ENCODE peak calls at places on chromosomes 11 and 22, in four cellular contexts. One of them, this sample, is unnamed.

GRCh38 chr11:3136542-3137455 is 28.3 kb downstream of the OSBPL5 start:
- DNase-seq in right lobe of liver: peak; percentile 57
- DNase-seq in brain microvascular endothelial cell: no peak
- DNase-seq in fibroblast of mammary gland: no peak
- DNase-seq in this sample: no peak

GRCh38 chr11:35622070-35622469 is 3.8 kb downstream of the FJX1 start:
- DNase-seq in right lobe of liver: no peak
- DNase-seq in brain microvascular endothelial cell: peak; percentile 79
- DNase-seq in fibroblast of mammary gland: peak; percentile 62
- DNase-seq in this sample: peak; percentile 88

GRCh38 chr11:107593941-107594340 is 3.0 kb downstream of the ELMOD1 start:
- DNase-seq in right lobe of liver: no peak
- DNase-seq in brain microvascular endothelial cell: no peak
- DNase-seq in fibroblast of mammary gland: no peak
- DNase-seq in this sample: no peak

GRCh38 chr22:45977551-45978274 is 751 bp upstream of the WNT7B start:
- DNase-seq in right lobe of liver: no peak
- DNase-seq in brain microvascular endothelial cell: no peak
- DNase-seq in fibroblast of mammary gland: no peak
- DNase-seq in this sample: no peak

GRCh38 chr22:25841775-25842174 is 99.8 kb downstream of the MYO18B start:
- DNase-seq in right lobe of liver: no peak
- DNase-seq in brain microvascular endothelial cell: no peak
- DNase-seq in fibroblast of mammary gland: no peak
- DNase-seq in this sample: no peak

GRCh38 chr11:122441702-122442092 is 213.8 kb upstream of the UBASH3B start:
- DNase-seq in right lobe of liver: no peak
- DNase-seq in brain microvascular endothelial cell: no peak
- DNase-seq in fibroblast of mammary gland: no peak
- DNase-seq in this sample: no peak

GRCh38 chr11:93905384-93905783 is 55.0 kb upstream of the VSTM5 start:
- DNase-seq in right lobe of liver: no peak
- DNase-seq in brain microvascular endothelial cell: peak; percentile 41
- DNase-seq in fibroblast of mammary gland: peak; percentile 86
- DNase-seq in this sample: peak; percentile 13

GRCh38 chr11:111975076-111975806 is 38.1 kb downstream of the DIXDC1 start:
- DNase-seq in right lobe of liver: no peak
- DNase-seq in brain microvascular endothelial cell: no peak
- DNase-seq in fibroblast of mammary gland: no peak
- DNase-seq in this sample: no peak

GRCh38 chr11:74276581-74276980 is 34.9 kb downstream of the P4HA3 start:
- DNase-seq in right lobe of liver: no peak
- DNase-seq in brain microvascular endothelial cell: peak; percentile 43
- DNase-seq in fibroblast of mammary gland: peak; percentile 53
- DNase-seq in this sample: peak; percentile 49

GRCh38 chr11:26319906-26320305 is 12.0 kb upstream of the ANO3 start:
- DNase-seq in right lobe of liver: no peak
- DNase-seq in brain microvascular endothelial cell: peak; percentile 45
- DNase-seq in fibroblast of mammary gland: peak; percentile 29
- DNase-seq in this sample: peak; percentile 17

GRCh38 chr22:43363580-43364435 is 20.6 kb upstream of the SCUBE1 start:
- DNase-seq in right lobe of liver: no peak
- DNase-seq in brain microvascular endothelial cell: no peak
- DNase-seq in fibroblast of mammary gland: no peak
- DNase-seq in this sample: no peak

GRCh38 chr11:43376065-43376464 is 17.3 kb downstream of the TTC17 start:
- DNase-seq in right lobe of liver: no peak
- DNase-seq in brain microvascular endothelial cell: no peak
- DNase-seq in fibroblast of mammary gland: no peak
- DNase-seq in this sample: no peak

GRCh38 chr22:50445071-50445879 is 29.6 kb downstream of the SBF1 start:
- DNase-seq in right lobe of liver: no peak
- DNase-seq in brain microvascular endothelial cell: no peak
- DNase-seq in fibroblast of mammary gland: no peak
- DNase-seq in this sample: no peak

GRCh38 chr11:30879322-30880020 is 293.3 kb upstream of the MPPED2 start:
- DNase-seq in right lobe of liver: no peak
- DNase-seq in brain microvascular endothelial cell: no peak
- DNase-seq in fibroblast of mammary gland: no peak
- DNase-seq in this sample: peak; percentile 78

GRCh38 chr22:44884968-44885805 is 124.6 kb downstream of the PHF21B start:
- DNase-seq in right lobe of liver: peak; percentile 46
- DNase-seq in brain microvascular endothelial cell: no peak
- DNase-seq in fibroblast of mammary gland: no peak
- DNase-seq in this sample: no peak

GRCh38 chr11:66142370-66143263 is 72.5 kb downstream of the PACS1 start:
- DNase-seq in right lobe of liver: no peak
- DNase-seq in brain microvascular endothelial cell: peak; percentile 47
- DNase-seq in fibroblast of mammary gland: no peak
- DNase-seq in this sample: peak; percentile 32

GRCh38 chr11:57336111-57336666 is 497 bp upstream of the SSRP1 start:
- DNase-seq in right lobe of liver: no peak
- DNase-seq in brain microvascular endothelial cell: no peak
- DNase-seq in fibroblast of mammary gland: no peak
- DNase-seq in this sample: no peak

GRCh38 chr11:115623021-115623451 is 118.8 kb upstream of the CADM1 start:
- DNase-seq in right lobe of liver: no peak
- DNase-seq in brain microvascular endothelial cell: peak; percentile 91
- DNase-seq in fibroblast of mammary gland: peak; percentile 62
- DNase-seq in this sample: peak; percentile 59

GRCh38 chr11:126415128-126415527 is 59.6 kb downstream of the ST3GAL4 start:
- DNase-seq in right lobe of liver: no peak
- DNase-seq in brain microvascular endothelial cell: no peak
- DNase-seq in fibroblast of mammary gland: peak; percentile 85
- DNase-seq in this sample: peak; percentile 91

GRCh38 chr22:45480717-45481116 is 22.0 kb upstream of the FBLN1 start:
- DNase-seq in right lobe of liver: no peak
- DNase-seq in brain microvascular endothelial cell: no peak
- DNase-seq in fibroblast of mammary gland: no peak
- DNase-seq in this sample: no peak

GRCh38 chr22:19629720-19630419 is 84.4 kb upstream of the SEPTIN5 start:
- DNase-seq in right lobe of liver: peak; percentile 71
- DNase-seq in brain microvascular endothelial cell: peak; percentile 69
- DNase-seq in fibroblast of mammary gland: peak; percentile 66
- DNase-seq in this sample: peak; percentile 82

GRCh38 chr22:27597703-27598444 is 203.7 kb downstream of the MN1 start:
- DNase-seq in right lobe of liver: no peak
- DNase-seq in brain microvascular endothelial cell: no peak
- DNase-seq in fibroblast of mammary gland: peak; percentile 54
- DNase-seq in this sample: peak; percentile 21

GRCh38 chr11:74322667-74323066 is 11.2 kb upstream of the P4HA3 start:
- DNase-seq in right lobe of liver: no peak
- DNase-seq in brain microvascular endothelial cell: no peak
- DNase-seq in fibroblast of mammary gland: peak; percentile 66
- DNase-seq in this sample: peak; percentile 38

GRCh38 chr11:119106564-119107537 is at the start of gene C2CD2L:
- DNase-seq in right lobe of liver: peak; percentile 92
- DNase-seq in brain microvascular endothelial cell: peak; percentile 79
- DNase-seq in fibroblast of mammary gland: peak; percentile 86
- DNase-seq in this sample: peak; percentile 91

GRCh38 chr11:119109843-119110242 is 2.7 kb downstream of the C2CD2L start:
- DNase-seq in right lobe of liver: no peak
- DNase-seq in brain microvascular endothelial cell: no peak
- DNase-seq in fibroblast of mammary gland: no peak
- DNase-seq in this sample: no peak

GRCh38 chr11:119108151-119108856 is 1.2 kb downstream of the C2CD2L start:
- DNase-seq in right lobe of liver: no peak
- DNase-seq in brain microvascular endothelial cell: no peak
- DNase-seq in fibroblast of mammary gland: peak; percentile 14
- DNase-seq in this sample: peak; percentile 64

GRCh38 chr11:119108857-119109221 is 1.7 kb downstream of the C2CD2L start:
- DNase-seq in right lobe of liver: no peak
- DNase-seq in brain microvascular endothelial cell: no peak
- DNase-seq in fibroblast of mammary gland: no peak
- DNase-seq in this sample: no peak

GRCh38 chr11:119107538-119108150 is 500 bp downstream of the C2CD2L start:
- DNase-seq in right lobe of liver: no peak
- DNase-seq in brain microvascular endothelial cell: no peak
- DNase-seq in fibroblast of mammary gland: no peak
- DNase-seq in this sample: no peak
- H3K4me3 ChIP-seq in right lobe of liver: peak overlapping the region; percentile 98
- H3K4me3 ChIP-seq in brain microvascular endothelial cell: peak overlapping the region; percentile 79
- H3K4me3 ChIP-seq in fibroblast of mammary gland: peak overlapping the region; percentile 67
- H3K4me3 ChIP-seq in this sample: peak overlapping the region; percentile 66

DNA sequence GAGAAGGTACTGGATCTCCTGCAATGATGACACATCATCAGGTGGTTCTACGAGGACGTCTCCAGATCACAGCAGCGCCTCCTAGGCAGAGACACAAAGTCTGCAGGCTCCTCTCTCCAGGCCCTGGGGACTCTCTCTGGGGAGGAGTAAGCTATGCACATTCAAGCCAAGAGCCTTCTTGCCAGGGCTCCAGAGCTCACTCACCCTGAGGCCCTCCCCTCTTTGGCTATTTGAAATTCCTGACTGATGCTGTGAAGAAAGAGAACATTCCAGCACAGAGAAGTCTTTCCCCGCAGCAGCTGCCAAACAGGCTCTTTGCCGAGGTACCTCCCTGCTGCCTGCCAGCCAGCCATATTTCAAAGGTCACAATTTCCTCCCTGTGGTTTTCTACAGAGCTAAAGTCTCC is 204.9 kb downstream of the CSNK2A3 start:
- DNase-seq in right lobe of liver: peak; percentile 78
- DNase-seq in brain microvascular endothelial cell: peak; percentile 83
- DNase-seq in fibroblast of mammary gland: peak; percentile 89
- DNase-seq in this sample: peak; percentile 82
- TF ChIP-seq CTCF in right lobe of liver: no peak
- TF ChIP-seq CTCF in brain microvascular endothelial cell: peak; percentile 45
- TF ChIP-seq CTCF in fibroblast of mammary gland: peak; percentile 48
- TF ChIP-seq CTCF in this sample: peak; percentile 34

DNA sequence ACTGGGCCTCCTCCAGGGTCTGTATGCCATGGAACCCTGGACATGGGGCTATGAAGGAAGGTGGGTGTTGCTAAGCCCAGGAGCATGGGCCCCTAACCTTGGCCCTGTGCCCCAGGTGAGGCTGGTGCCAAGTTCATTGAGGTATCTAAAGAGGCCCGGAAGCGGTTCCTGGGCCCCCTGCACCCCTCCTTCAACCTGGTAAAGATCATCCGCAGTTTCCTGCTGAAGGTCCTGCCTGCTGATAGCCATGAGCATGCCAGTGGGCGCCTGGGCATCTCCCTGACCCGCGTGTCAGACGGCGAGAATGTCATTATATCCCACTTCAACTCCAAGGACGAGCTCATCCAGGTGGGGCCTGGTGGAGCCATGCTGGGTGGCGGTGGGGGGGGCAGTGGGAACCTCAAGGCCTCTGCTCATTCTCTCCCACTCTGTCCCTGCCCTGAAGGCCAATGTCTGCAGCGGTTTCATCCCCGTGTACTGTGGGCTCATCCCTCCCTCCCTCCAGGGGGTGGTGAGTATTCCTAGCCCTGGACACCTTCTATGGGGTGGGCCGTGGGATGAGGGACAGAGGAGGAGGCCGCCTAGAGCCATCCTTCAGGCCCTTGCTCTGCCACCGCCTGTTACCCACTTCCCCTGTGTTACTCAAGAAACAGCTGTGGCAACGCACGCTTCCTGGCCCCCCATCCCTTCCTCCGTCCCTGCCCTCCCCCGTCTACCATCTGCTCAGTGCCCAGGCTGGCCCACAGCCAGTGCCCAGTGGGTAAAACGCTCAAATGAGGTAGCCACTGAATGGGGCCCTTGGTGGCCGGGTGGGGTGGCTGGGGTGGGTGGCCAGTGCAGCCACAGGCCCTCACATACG is 3.0 kb downstream of the PNPLA2 start:
- DNase-seq in right lobe of liver: no peak
- DNase-seq in brain microvascular endothelial cell: no peak
- DNase-seq in fibroblast of mammary gland: no peak
- DNase-seq in this sample: no peak
- H3K4me3 ChIP-seq in right lobe of liver: peak overlapping the region; percentile 99
- H3K4me3 ChIP-seq in brain microvascular endothelial cell: no peak overlapping the region
- H3K4me3 ChIP-seq in fibroblast of mammary gland: no peak overlapping the region
- H3K4me3 ChIP-seq in this sample: no peak overlapping the region

DNA sequence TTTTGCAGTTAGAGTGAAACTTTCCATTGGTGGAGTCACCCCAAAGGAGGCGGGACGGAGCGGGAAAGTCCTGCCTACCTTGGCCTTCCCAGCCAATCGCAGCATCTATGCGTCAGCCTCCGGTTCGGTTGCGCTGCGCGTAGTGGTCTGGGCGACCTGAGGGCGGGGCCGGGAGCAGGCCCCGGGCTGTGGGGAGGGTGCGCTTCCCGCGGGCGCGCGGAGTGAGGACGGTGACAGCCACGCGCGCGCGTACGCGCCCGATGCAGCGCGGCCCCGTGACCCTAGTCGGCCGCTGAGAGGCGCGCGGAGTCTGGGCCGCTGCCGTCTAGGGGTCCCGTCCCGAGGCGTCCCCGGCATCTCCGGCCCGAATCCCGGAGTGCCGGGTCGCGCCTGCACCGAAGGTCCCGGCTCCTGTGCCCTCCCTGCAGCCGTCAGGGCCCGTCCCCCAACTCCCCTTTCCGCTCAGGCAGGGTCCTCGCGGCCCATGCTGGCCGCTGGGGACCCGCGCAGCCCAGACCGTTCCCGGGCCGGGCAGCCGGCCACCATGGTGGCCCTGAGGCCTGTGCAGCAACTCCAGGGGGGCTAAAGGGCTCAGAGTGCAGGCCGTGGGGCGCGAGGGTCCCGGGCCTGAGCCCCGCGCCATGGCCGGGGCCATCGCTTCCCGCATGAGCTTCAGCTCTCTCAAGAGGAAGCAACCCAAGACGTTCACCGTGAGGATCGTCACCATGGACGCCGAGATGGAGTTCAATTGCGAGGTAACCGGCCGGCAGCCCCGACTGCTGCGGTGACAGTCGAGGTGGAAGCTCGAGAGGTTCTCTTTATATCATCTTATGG is at the start of gene NF2:
- DNase-seq in right lobe of liver: peak; percentile 100
- DNase-seq in brain microvascular endothelial cell: peak; percentile 99
- DNase-seq in fibroblast of mammary gland: peak; percentile 99
- DNase-seq in this sample: peak; percentile 100
- TF ChIP-seq CTCF in right lobe of liver: no peak
- TF ChIP-seq CTCF in brain microvascular endothelial cell: no peak
- TF ChIP-seq CTCF in fibroblast of mammary gland: no peak
- TF ChIP-seq CTCF in this sample: no peak

GRCh38 chr11:20597137-20597923 is 2.1 kb upstream of the SLC6A5 start:
- DNase-seq in right lobe of liver: no peak
- DNase-seq in brain microvascular endothelial cell: no peak
- DNase-seq in fibroblast of mammary gland: no peak
- DNase-seq in this sample: no peak
- H3K4me3 ChIP-seq in right lobe of liver: no peak overlapping the region
- H3K4me3 ChIP-seq in brain microvascular endothelial cell: no peak overlapping the region
- H3K4me3 ChIP-seq in fibroblast of mammary gland: no peak overlapping the region
- H3K4me3 ChIP-seq in this sample: no peak overlapping the region